ENCODE peak calls at places on chromosomes 6 and 20, in six cellular contexts. Y is breast epithelium, S is left ventricle myocardium inferior, E is thoracic aorta, P is PC-3, M is neuronal stem cell. Z is an unnamed sample.

GRCh38 chr6:130535242-130535641 is 169.4 kb downstream of the TMEM200A start:
- DNase-seq in Y (no peak), S (no peak), E (no peak), P (no peak), M (no peak), Z (no peak)

GRCh38 chr6:84278311-84278710 is 50.9 kb upstream of the CEP162 start:
- DNase-seq in Y (no peak), S (no peak), E (no peak), P (no peak), M (no peak), Z (no peak)

GRCh38 chr6:105077592-105078463 is 102.0 kb downstream of the POPDC3 start:
- DNase-seq in Y (no peak), S (no peak), E (no peak), P (peak), M (peak), Z (no peak)

GRCh38 chr6:13689511-13690256 is 22.0 kb downstream of the RANBP9 start:
- DNase-seq in Y (no peak), S (no peak), E (no peak), P (peak), M (no peak), Z (no peak)

GRCh38 chr6:160034346-160034930 is 65.6 kb downstream of the IGF2R start:
- DNase-seq in Y (no peak), S (no peak), E (no peak), P (no peak), M (no peak), Z (no peak)

GRCh38 chr6:118488631-118489030 is 59.5 kb upstream of the PLN start:
- DNase-seq in Y (no peak), S (no peak), E (no peak), P (no peak), M (no peak), Z (no peak)

GRCh38 chr6:9056556-9056955 is 621.2 kb upstream of the SLC35B3 start:
- DNase-seq in Y (no peak), S (no peak), E (no peak), P (no peak), M (no peak), Z (no peak)

GRCh38 chr6:93317587-93317986 is 101.8 kb downstream of the EPHA7 start:
- DNase-seq in Y (no peak), S (no peak), E (no peak), P (no peak), M (no peak), Z (no peak)

GRCh38 chr20:62728028-62728780 is 19.6 kb downstream of the NTSR1 start:
- DNase-seq in Y (no peak), S (peak), E (no peak), P (no peak), M (no peak), Z (no peak)

GRCh38 chr6:34148864-34149810 is 3.2 kb upstream of the GRM4 start:
- DNase-seq in Y (peak), S (no peak), E (no peak), P (no peak), M (no peak), Z (no peak)

GRCh38 chr20:52469143-52469542 is 277.6 kb upstream of the ZFP64 start:
- DNase-seq in Y (no peak), S (no peak), E (no peak), P (no peak), M (no peak), Z (no peak)

GRCh38 chr6:83413068-83413467 is 17.8 kb downstream of the ME1 start:
- DNase-seq in Y (no peak), S (no peak), E (no peak), P (no peak), M (no peak), Z (no peak)

GRCh38 chr6:431504-431903 is 40.0 kb downstream of the IRF4 start:
- DNase-seq in Y (no peak), S (no peak), E (no peak), P (no peak), M (no peak), Z (no peak)

GRCh38 chr6:12026120-12026519 is 14.0 kb downstream of the HIVEP1 start:
- DNase-seq in Y (no peak), S (no peak), E (no peak), P (no peak), M (no peak), Z (no peak)

GRCh38 chr6:53921639-53922038 is 126.8 kb downstream of the LRRC1 start:
- DNase-seq in Y (no peak), S (no peak), E (no peak), P (no peak), M (no peak), Z (no peak)

GRCh38 chr6:168031411-168032382 is 34.2 kb downstream of the KIF25 start:
- DNase-seq in Y (no peak), S (peak), E (no peak), P (no peak), M (no peak), Z (no peak)

GRCh38 chr20:4195499-4195898 is 180.1 kb upstream of the RNF24 start:
- DNase-seq in Y (no peak), S (no peak), E (no peak), P (peak), M (no peak), Z (no peak)

GRCh38 chr6:153003294-153003645 is 761 bp upstream of the MTRF1L start:
- DNase-seq in Y (no peak), S (no peak), E (no peak), P (peak), M (no peak), Z (no peak)

GRCh38 chr6:79377047-79377446 is 142.6 kb upstream of the HMGN3 start:
- DNase-seq in Y (no peak), S (no peak), E (no peak), P (peak), M (no peak), Z (no peak)

GRCh38 chr6:47083586-47084047 is 41.5 kb upstream of the ADGRF1 start:
- DNase-seq in Y (peak), S (peak), E (peak), P (peak), M (no peak), Z (peak)

GRCh38 chr6:14108571-14109410 is 8.8 kb upstream of the CD83 start:
- DNase-seq in Y (no peak), S (no peak), E (no peak), P (no peak), M (no peak), Z (peak)

GRCh38 chr6:132675749-132676148 is 16.8 kb upstream of the TAAR1 start:
- DNase-seq in Y (no peak), S (no peak), E (no peak), P (no peak), M (no peak), Z (no peak)

GRCh38 chr6:167995302-167995701 is 2.2 kb upstream of the KIF25 start:
- DNase-seq in Y (no peak), S (no peak), E (no peak), P (no peak), M (no peak), Z (no peak)

GRCh38 chr6:13579911-13580310 is 5.5 kb downstream of the SIRT5 start:
- DNase-seq in Y (no peak), S (no peak), E (no peak), P (no peak), M (no peak), Z (no peak)

GRCh38 chr6:76706086-76706485 is 633.6 kb upstream of the IMPG1 start:
- DNase-seq in Y (no peak), S (no peak), E (no peak), P (no peak), M (no peak), Z (no peak)

GRCh38 chr20:23954008-23954745 is 34.4 kb downstream of the GGTLC1 start:
- DNase-seq in Y (no peak), S (no peak), E (no peak), P (no peak), M (no peak), Z (no peak)

GRCh38 chr6:484086-484728 is 92.7 kb downstream of the IRF4 start:
- DNase-seq in Y (no peak), S (no peak), E (no peak), P (no peak), M (no peak), Z (no peak)

GRCh38 chr6:125066964-125067363 is 86.6 kb upstream of the TPD52L1 start:
- DNase-seq in Y (no peak), S (no peak), E (no peak), P (peak), M (no peak), Z (no peak)

GRCh38 chr6:3997144-3997770 is 81.7 kb downstream of the FAM217A start:
- DNase-seq in Y (no peak), S (no peak), E (no peak), P (no peak), M (no peak), Z (no peak)

GRCh38 chr6:16184129-16184528 is 54.3 kb upstream of the GMPR start:
- DNase-seq in Y (no peak), S (no peak), E (no peak), P (peak), M (no peak), Z (peak)

GRCh38 chr6:34237722-34238506 is 1.2 kb downstream of the HMGA1 start:
- DNase-seq in Y (no peak), S (no peak), E (no peak), P (peak), M (no peak), Z (peak)

GRCh38 chr6:12075067-12075563 is 63.0 kb downstream of the HIVEP1 start:
- DNase-seq in Y (no peak), S (no peak), E (no peak), P (peak), M (no peak), Z (no peak)

GRCh38 chr6:79656134-79656533 is 25.0 kb downstream of the SH3BGRL2 start:
- DNase-seq in Y (no peak), S (no peak), E (no peak), P (peak), M (no peak), Z (no peak)

GRCh38 chr20:26167499-26167898 is 470.8 kb upstream of the ZNF337 start:
- DNase-seq in Y (no peak), S (no peak), E (no peak), P (peak), M (no peak), Z (no peak)

GRCh38 chr6:19279137-19279747 is 557.9 kb upstream of the ID4 start:
- DNase-seq in Y (no peak), S (no peak), E (no peak), P (no peak), M (no peak), Z (no peak)

GRCh38 chr20:62651285-62652021 is 9.2 kb downstream of the SLCO4A1 start:
- DNase-seq in Y (no peak), S (peak), E (no peak), P (no peak), M (no peak), Z (peak)

GRCh38 chr6:27865952-27866369 is 46.2 kb downstream of the OR2B2 start:
- DNase-seq in Y (no peak), S (no peak), E (no peak), P (peak), M (no peak), Z (peak)

GRCh38 chr6:132330759-132331158 is 70.5 kb downstream of the MOXD1 start:
- DNase-seq in Y (no peak), S (no peak), E (no peak), P (peak), M (no peak), Z (no peak)

DNA sequence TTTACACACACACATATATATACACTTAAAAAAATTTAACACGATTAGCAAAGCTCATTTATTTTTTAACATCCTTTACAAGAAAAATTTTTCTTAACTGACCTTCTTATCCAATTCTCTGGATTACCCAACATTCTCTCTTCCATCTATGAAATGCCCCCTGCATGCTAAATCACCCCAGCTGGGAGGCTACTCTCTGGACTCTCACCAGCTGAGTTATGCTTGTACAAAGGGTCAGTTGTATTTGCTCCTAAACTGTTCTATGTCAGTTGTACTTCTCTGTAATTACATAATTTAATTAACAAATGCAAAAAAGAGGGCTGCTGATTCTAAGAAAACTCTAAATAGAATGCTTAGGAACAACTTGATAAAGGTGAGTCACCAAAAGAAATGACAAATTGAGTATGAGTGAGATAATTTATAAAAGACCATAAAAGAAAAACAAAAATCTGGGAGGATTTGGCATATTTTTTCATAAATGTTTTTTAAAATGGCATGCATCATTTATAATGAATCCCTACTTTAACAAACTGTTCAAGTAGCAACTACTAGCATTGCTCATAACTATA is 120.5 kb downstream of the KIF13A start:
- DNase-seq in Y (no peak), S (no peak), E (no peak), P (peak), M (no peak), Z (no peak)
- H3K27ac ChIP-seq in Y (no peak), S (peak), E (no peak), P (peak), M (no peak), Z (peak)

GRCh38 chr6:52104979-52105378 is 17.6 kb upstream of the PKHD1 start:
- DNase-seq in Y (no peak), S (no peak), E (no peak), P (peak), M (no peak), Z (no peak)

GRCh38 chr6:52103661-52104060 is 16.2 kb upstream of the PKHD1 start:
- DNase-seq in Y (no peak), S (no peak), E (no peak), P (no peak), M (no peak), Z (no peak)

GRCh38 chr6:52098649-52099184 is 11.3 kb upstream of the PKHD1 start:
- DNase-seq in Y (no peak), S (no peak), E (no peak), P (peak), M (no peak), Z (no peak)

GRCh38 chr6:52106994-52107393 is 19.6 kb upstream of the PKHD1 start:
- DNase-seq in Y (no peak), S (no peak), E (no peak), P (no peak), M (no peak), Z (no peak)

GRCh38 chr6:52102330-52102932 is 15.0 kb upstream of the PKHD1 start:
- DNase-seq in Y (no peak), S (no peak), E (no peak), P (no peak), M (no peak), Z (peak)
- H3K27ac ChIP-seq in Y (no peak), S (no peak), E (no peak), P (no peak), M (no peak), Z (no peak)

GRCh38 chr6:108944707-108945685 is 96.8 kb downstream of the ARMC2 start:
- DNase-seq in Y (no peak), S (peak), E (no peak), P (no peak), M (no peak), Z (no peak)

GRCh38 chr6:108945686-108946158 is 97.5 kb downstream of the ARMC2 start:
- DNase-seq in Y (no peak), S (peak), E (peak), P (no peak), M (no peak), Z (peak)

GRCh38 chr6:108941867-108942266 is 93.6 kb downstream of the ARMC2 start:
- DNase-seq in Y (no peak), S (no peak), E (no peak), P (no peak), M (no peak), Z (no peak)

GRCh38 chr6:108942556-108943492 is 94.6 kb downstream of the ARMC2 start:
- DNase-seq in Y (no peak), S (no peak), E (no peak), P (no peak), M (no peak), Z (no peak)

GRCh38 chr6:108944058-108944457 is 95.8 kb downstream of the ARMC2 start:
- DNase-seq in Y (no peak), S (no peak), E (no peak), P (no peak), M (no peak), Z (no peak)
- H3K27ac ChIP-seq in Y (peak), S (peak), E (peak), P (no peak), M (no peak), Z (peak)

DNA sequence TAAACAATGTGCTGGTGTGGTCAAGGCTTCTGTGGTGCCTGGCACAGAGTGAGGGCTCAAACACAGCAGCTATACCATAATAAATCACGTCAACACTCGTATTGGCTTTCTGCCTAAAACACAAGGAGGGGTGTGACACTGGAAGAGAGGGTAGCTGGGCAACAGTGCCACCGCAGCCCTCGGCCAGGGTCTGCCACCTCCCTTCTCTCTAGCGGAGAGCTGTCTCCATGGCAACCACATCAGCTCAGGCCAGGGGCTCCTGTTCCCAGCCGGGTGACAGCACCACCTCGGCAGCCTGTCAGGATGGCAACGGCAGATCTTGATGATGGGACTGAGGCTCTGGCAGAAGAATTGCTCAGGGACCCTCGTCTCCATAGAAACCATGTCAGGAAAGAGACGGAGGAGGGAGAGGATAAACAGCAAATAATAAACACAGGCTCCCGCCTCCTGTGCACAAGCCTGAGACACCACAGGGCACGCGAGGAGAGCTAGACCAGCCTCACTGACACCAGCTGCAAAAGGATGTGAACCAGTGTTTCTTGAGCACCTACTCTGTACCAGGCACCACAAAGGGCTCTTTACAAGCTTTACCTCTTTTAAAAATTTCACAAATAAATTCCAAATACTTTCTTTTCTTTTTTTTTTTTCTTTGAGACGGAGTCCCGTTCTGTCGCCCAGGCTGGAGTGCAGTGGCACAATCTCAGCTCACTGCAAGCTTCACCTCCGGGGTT is 50.4 kb upstream of the TLDC2 start:
- DNase-seq in Y (no peak), S (no peak), E (no peak), P (no peak), M (no peak), Z (no peak)
- H3K27ac ChIP-seq in Y (no peak), S (no peak), E (no peak), P (no peak), M (no peak), Z (no peak)

GRCh38 chr6:133916650-133917151 is 27.8 kb downstream of the TCF21 start:
- DNase-seq in Y (peak), S (peak), E (peak), P (peak), M (peak), Z (peak)

GRCh38 chr6:133918208-133918930 is 29.5 kb downstream of the TCF21 start:
- DNase-seq in Y (no peak), S (no peak), E (no peak), P (no peak), M (no peak), Z (no peak)

GRCh38 chr6:133917781-133918180 is 28.9 kb downstream of the TCF21 start:
- DNase-seq in Y (no peak), S (no peak), E (no peak), P (no peak), M (no peak), Z (no peak)

GRCh38 chr6:133921249-133921859 is 31.7 kb upstream of the TBPL1 start:
- DNase-seq in Y (peak), S (peak), E (peak), P (peak), M (peak), Z (peak)

GRCh38 chr6:133919362-133919761 is 30.4 kb downstream of the TCF21 start:
- DNase-seq in Y (no peak), S (no peak), E (no peak), P (no peak), M (no peak), Z (no peak)
- H3K27ac ChIP-seq in Y (no peak), S (no peak), E (no peak), P (no peak), M (no peak), Z (no peak)

GRCh38 chr20:44393608-44394519 is 38.4 kb downstream of the HNF4A start:
- DNase-seq in Y (no peak), S (no peak), E (no peak), P (no peak), M (no peak), Z (no peak)

GRCh38 chr20:44390280-44390679 is 34.8 kb downstream of the HNF4A start:
- DNase-seq in Y (no peak), S (no peak), E (no peak), P (no peak), M (no peak), Z (no peak)

GRCh38 chr20:44392776-44393607 is 37.5 kb downstream of the HNF4A start:
- DNase-seq in Y (no peak), S (no peak), E (no peak), P (no peak), M (no peak), Z (peak)

GRCh38 chr20:44389871-44390270 is 34.4 kb downstream of the HNF4A start:
- DNase-seq in Y (no peak), S (no peak), E (no peak), P (no peak), M (no peak), Z (no peak)

GRCh38 chr20:44392088-44392775 is 36.7 kb downstream of the HNF4A start:
- DNase-seq in Y (no peak), S (no peak), E (no peak), P (no peak), M (no peak), Z (no peak)
- H3K27ac ChIP-seq in Y (no peak), S (no peak), E (no peak), P (no peak), M (no peak), Z (peak)

DNA sequence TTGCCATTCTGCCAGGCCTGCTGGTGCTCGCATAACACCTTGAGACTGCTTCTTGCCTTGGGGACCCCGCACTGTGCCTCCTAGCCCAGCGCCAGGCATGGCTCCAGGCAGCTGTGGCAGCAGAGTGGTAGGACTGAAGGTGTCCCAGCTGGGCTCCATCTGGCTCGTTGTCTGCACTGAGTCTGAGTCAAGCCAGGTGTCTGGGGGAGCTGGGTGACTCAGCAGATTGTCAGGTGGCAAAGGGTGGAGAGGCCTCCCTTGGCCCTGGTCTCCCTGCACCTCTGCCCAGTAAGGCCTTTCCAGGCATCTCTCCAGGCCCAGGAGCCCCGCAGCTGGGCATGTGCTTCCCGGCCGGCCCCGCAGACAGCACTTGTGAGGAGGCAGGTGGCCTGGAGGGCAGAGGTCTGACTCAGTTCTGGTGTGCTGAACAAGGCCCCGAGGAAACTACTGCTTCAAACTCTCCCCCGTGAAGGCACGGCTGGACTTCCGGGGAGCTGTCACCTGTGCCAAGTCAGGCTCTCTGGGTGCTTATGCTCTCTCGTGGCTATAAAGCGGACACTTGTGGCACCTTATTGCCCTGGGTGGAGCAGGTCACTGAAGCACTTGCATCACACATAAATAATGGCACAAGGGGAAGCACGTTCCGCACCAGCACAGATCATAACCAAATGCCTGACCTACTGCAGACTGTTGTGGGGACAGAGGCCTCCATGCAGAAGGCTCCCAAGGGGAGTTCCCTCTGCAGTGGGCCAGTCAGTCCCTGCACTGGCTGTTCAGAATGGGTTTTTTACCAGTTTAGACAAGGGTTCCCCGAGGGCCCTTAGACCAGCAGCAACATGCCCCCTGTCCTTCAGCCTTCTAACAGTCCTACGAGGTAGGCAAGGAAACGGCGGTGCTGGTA is 27.5 kb downstream of the FOXC1 start:
- DNase-seq in Y (no peak), S (no peak), E (no peak), P (peak), M (no peak), Z (no peak)
- H3K27ac ChIP-seq in Y (no peak), S (no peak), E (peak), P (peak), M (no peak), Z (no peak)

Z was measured in transverse colon.